ENCODE peak calls at places on chromosomes 2 and 18, in seven cellular contexts. H is CD8-positive, alpha-beta T cell; D is cardiac fibroblast; N is Peyer's patch; E is colonic mucosa; P is tibial artery; X is lower leg skin. F is an unnamed sample.

GRCh38 chr2:98823196-98824166 is 92.5 kb upstream of the MGAT4A start:
- DNase-seq in H (no peak), D (no peak), N (no peak), E (no peak), P (no peak), X (no peak), F (no peak)

GRCh38 chr2:60251247-60251646 is 302.2 kb downstream of the BCL11A start:
- DNase-seq in H (no peak), D (no peak), N (no peak), E (no peak), P (no peak), X (no peak), F (no peak)

GRCh38 chr18:32201936-32202335 is 12.1 kb downstream of the MEP1B start:
- DNase-seq in H (no peak), D (no peak), N (no peak), E (peak; percentile 95), P (no peak), X (no peak), F (no peak)

GRCh38 chr2:195368530-195369216 is 288.4 kb upstream of the SLC39A10 start:
- DNase-seq in H (no peak), D (no peak), N (no peak), E (no peak), P (no peak), X (no peak), F (no peak)

GRCh38 chr18:26503382-26503781 is 45.0 kb downstream of the KCTD1 start:
- DNase-seq in H (no peak), D (peak; percentile 31), N (no peak), E (no peak), P (no peak), X (no peak), F (no peak)

GRCh38 chr2:163157411-163157810 is 318.8 kb upstream of the KCNH7 start:
- DNase-seq in H (no peak), D (peak; percentile 60), N (no peak), E (no peak), P (no peak), X (no peak), F (peak; percentile 3)

GRCh38 chr18:62522178-62522509 is 681 bp upstream of the ZCCHC2 start:
- DNase-seq in H (no peak), D (no peak), N (no peak), E (no peak), P (no peak), X (no peak), F (no peak)

GRCh38 chr2:25161055-25161781 is 7.2 kb downstream of the POMC start:
- DNase-seq in H (peak; percentile 63), D (peak; percentile 16), N (peak; percentile 52), E (peak; percentile 64), P (peak; percentile 76), X (no peak), F (peak; percentile 17)

GRCh38 chr2:28552045-28552823 is 56.4 kb downstream of the PLB1 start:
- DNase-seq in H (no peak), D (peak; percentile 75), N (no peak), E (no peak), P (no peak), X (no peak), F (peak; percentile 37)

GRCh38 chr18:74982946-74983635 is 225.8 kb downstream of the PTGR3 start:
- DNase-seq in H (no peak), D (no peak), N (no peak), E (no peak), P (no peak), X (no peak), F (no peak)

GRCh38 chr2:185979546-185980071 is 241.0 kb downstream of the FSIP2 start:
- DNase-seq in H (no peak), D (peak; percentile 21), N (no peak), E (no peak), P (no peak), X (no peak), F (no peak)

GRCh38 chr2:240931319-240931949 is 25.3 kb downstream of the CROCC2 start:
- DNase-seq in H (no peak), D (no peak), N (no peak), E (peak; percentile 10), P (no peak), X (no peak), F (no peak)

GRCh38 chr2:88868861-88869260 is 177.4 kb downstream of the RPIA start:
- DNase-seq in H (no peak), D (no peak), N (no peak), E (no peak), P (no peak), X (no peak), F (no peak)

GRCh38 chr2:220194630-220195029 is 567.2 kb downstream of the SLC4A3 start:
- DNase-seq in H (no peak), D (no peak), N (no peak), E (no peak), P (no peak), X (no peak), F (no peak)

GRCh38 chr2:219460424-219460926 is 25.8 kb downstream of the SPEG start:
- DNase-seq in H (no peak), D (peak; percentile 43), N (no peak), E (no peak), P (peak; percentile 99), X (no peak), F (peak; percentile 70)

GRCh38 chr18:7896164-7896563 is 329.0 kb downstream of the PTPRM start:
- DNase-seq in H (no peak), D (no peak), N (no peak), E (no peak), P (no peak), X (no peak), F (no peak)

GRCh38 chr2:217946071-217946470 is 56.7 kb downstream of the TNS1 start:
- DNase-seq in H (no peak), D (no peak), N (no peak), E (no peak), P (no peak), X (no peak), F (no peak)

GRCh38 chr2:54497738-54498680 is 41.9 kb downstream of the SPTBN1 start:
- DNase-seq in H (no peak), D (peak; percentile 66), N (no peak), E (peak; percentile 35), P (no peak), X (peak; percentile 27), F (peak; percentile 63)
- H3K4me3 ChIP-seq in H (no peak overlapping the region), D (no peak overlapping the region), N (no peak overlapping the region), E (no peak overlapping the region), P (no peak overlapping the region), X (no peak overlapping the region), F (no peak overlapping the region)

GRCh38 chr2:132669854-132670103 is 226 bp downstream of the LYPD1 start:
- DNase-seq in H (no peak), D (peak; percentile 17), N (no peak), E (peak; percentile 16), P (no peak), X (no peak), F (no peak)

GRCh38 chr2:132667716-132668115 is 2.3 kb downstream of the LYPD1 start:
- DNase-seq in H (no peak), D (no peak), N (no peak), E (no peak), P (no peak), X (no peak), F (peak; percentile 56)

GRCh38 chr2:132670104-132670960 is at the start of gene LYPD1:
- DNase-seq in H (no peak), D (no peak), N (no peak), E (peak; percentile 25), P (peak; percentile 65), X (no peak), F (no peak)

GRCh38 chr2:132668189-132668833 is 1.7 kb downstream of the LYPD1 start:
- DNase-seq in H (no peak), D (no peak), N (no peak), E (no peak), P (no peak), X (no peak), F (no peak)

DNA sequence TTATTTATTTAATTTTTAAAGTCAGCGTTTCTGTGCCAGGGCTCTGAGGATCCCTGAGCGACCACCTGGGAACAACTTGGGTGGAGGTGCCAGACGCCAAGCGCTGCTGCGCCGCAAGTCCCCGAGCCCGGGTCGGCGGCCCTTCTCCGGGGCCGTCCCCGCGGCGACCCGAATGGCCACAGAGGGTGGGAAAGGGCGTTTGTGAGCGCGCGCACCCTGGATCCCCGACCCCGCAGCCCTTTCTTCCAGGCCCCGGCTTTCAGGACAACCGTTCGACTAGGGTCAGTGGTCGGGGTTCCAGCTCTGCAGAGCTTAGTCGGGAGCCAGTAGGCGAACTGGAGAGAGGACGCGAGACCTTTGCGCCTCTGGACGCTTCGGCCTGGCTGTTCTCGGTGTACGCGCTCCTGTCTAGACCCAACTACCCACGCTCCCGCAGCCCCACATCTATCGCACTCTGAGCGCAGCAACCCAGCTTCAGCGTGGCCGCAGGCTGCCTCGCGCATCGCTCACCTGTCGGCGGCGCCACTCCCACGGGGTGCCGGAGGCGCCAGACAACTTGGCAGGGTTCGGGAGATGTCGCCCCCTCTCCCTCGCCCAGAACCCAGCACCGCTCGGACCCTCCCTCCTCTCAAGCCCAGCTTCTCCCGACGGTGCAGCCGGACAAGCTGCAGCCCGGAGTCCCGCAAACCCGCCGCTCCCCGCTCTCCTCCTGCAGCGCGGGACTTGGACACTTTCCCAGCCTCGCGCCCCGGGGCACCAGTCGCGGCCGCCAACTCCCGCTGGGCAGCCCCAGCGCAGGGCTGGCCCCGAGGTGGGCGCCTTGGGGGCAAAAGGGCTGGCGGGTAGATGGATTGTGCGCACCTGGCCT is 785 bp downstream of the LYPD1 start:
- DNase-seq in H (no peak), D (peak; percentile 27), N (no peak), E (no peak), P (peak; percentile 59), X (no peak), F (no peak)
- TF ChIP-seq CTCF in H (no peak), D (no peak), N (no peak), E (no peak), P (no peak), X (no peak), F (no peak)

GRCh38 chr18:76264851-76265250 is 230.2 kb downstream of the ZNF516 start:
- DNase-seq in H (no peak), D (no peak), N (no peak), E (no peak), P (no peak), X (no peak), F (peak; percentile 21)

GRCh38 chr18:76264073-76264472 is 231.0 kb downstream of the ZNF516 start:
- DNase-seq in H (no peak), D (no peak), N (no peak), E (no peak), P (no peak), X (no peak), F (no peak)

GRCh38 chr18:76262956-76263955 is 231.8 kb downstream of the ZNF516 start:
- DNase-seq in H (no peak), D (no peak), N (no peak), E (no peak), P (no peak), X (no peak), F (no peak)

GRCh38 chr18:76266226-76266991 is 228.6 kb downstream of the ZNF516 start:
- DNase-seq in H (no peak), D (no peak), N (no peak), E (no peak), P (no peak), X (no peak), F (no peak)

GRCh38 chr18:76265375-76266225 is 229.4 kb downstream of the ZNF516 start:
- DNase-seq in H (no peak), D (no peak), N (no peak), E (no peak), P (peak; percentile 78), X (peak; percentile 36), F (peak; percentile 63)
- H3K4me3 ChIP-seq in H (no peak overlapping the region), D (no peak overlapping the region), N (no peak overlapping the region), E (no peak overlapping the region), P (peak overlapping the region; percentile 29), X (no peak overlapping the region), F (peak overlapping the region; percentile 45)

GRCh38 chr2:36322108-36322507 is 33.5 kb upstream of the CRIM1 start:
- DNase-seq in H (no peak), D (peak; percentile 71), N (no peak), E (no peak), P (no peak), X (no peak), F (peak; percentile 64)

GRCh38 chr2:36318547-36318946 is 37.0 kb upstream of the CRIM1 start:
- DNase-seq in H (no peak), D (peak; percentile 24), N (no peak), E (no peak), P (no peak), X (no peak), F (peak; percentile 21)
- TF ChIP-seq CTCF in H (no peak), D (peak; percentile 16), N (no peak), E (no peak), P (no peak), X (no peak), F (peak; percentile 42)

F was measured in AG10803.